ENCODE peak calls at places on chromosomes 16 and 17, in seven cellular contexts. J is fibroblast of the aortic adventitia; R is cardiac fibroblast; A is CD8-positive, alpha-beta T cell; F is kidney epithelial cell; S is lung; W is endodermal cell. I is an unnamed sample.

GRCh38 chr16:58511933-58512815 is 3.1 kb upstream of the SETD6 start:
- DNase-seq in J (peak), R (peak), A (peak), F (no peak), S (peak), W (peak), I (peak)

GRCh38 chr16:51573191-51573590 is 422.1 kb upstream of the SALL1 start:
- DNase-seq in J (no peak), R (no peak), A (no peak), F (no peak), S (no peak), W (no peak), I (no peak)

GRCh38 chr16:52861614-52862022 is 191.1 kb downstream of the CHD9NB start:
- DNase-seq in J (no peak), R (no peak), A (no peak), F (no peak), S (no peak), W (peak), I (peak)

GRCh38 chr17:47352848-47353247 is 29.1 kb downstream of the EFCAB13 start:
- DNase-seq in J (no peak), R (no peak), A (no peak), F (no peak), S (no peak), W (no peak), I (no peak)

GRCh38 chr17:78058581-78058980 is 70.0 kb downstream of the TMC6 start:
- DNase-seq in J (no peak), R (no peak), A (no peak), F (no peak), S (no peak), W (no peak), I (no peak)

GRCh38 chr16:10895053-10895946 is 18.3 kb downstream of the CIITA start:
- DNase-seq in J (peak), R (peak), A (peak), F (no peak), S (no peak), W (peak), I (peak)

GRCh38 chr16:25868966-25869365 is 177.2 kb downstream of the HS3ST4 start:
- DNase-seq in J (no peak), R (no peak), A (no peak), F (no peak), S (no peak), W (no peak), I (no peak)

GRCh38 chr16:79326549-79326948 is 274.0 kb downstream of the MAF start:
- DNase-seq in J (no peak), R (no peak), A (no peak), F (no peak), S (no peak), W (no peak), I (no peak)

GRCh38 chr17:16407911-16408588 is 7.3 kb upstream of the TRPV2 start:
- DNase-seq in J (peak), R (peak), A (no peak), F (no peak), S (peak), W (peak), I (peak)

GRCh38 chr17:42456223-42457106 is 2.2 kb upstream of the ATP6V0A1 start:
- DNase-seq in J (peak), R (peak), A (no peak), F (no peak), S (no peak), W (no peak), I (peak)

GRCh38 chr17:81291662-81292061 is 3.4 kb downstream of the SLC38A10 start:
- DNase-seq in J (peak), R (peak), A (peak), F (no peak), S (peak), W (peak), I (peak)

GRCh38 chr17:7740481-7741001 is 23.0 kb downstream of the DNAH2 start:
- DNase-seq in J (no peak), R (no peak), A (no peak), F (no peak), S (no peak), W (no peak), I (no peak)

GRCh38 chr17:65277576-65277975 is 140.4 kb downstream of the RGS9 start:
- DNase-seq in J (peak), R (peak), A (no peak), F (no peak), S (no peak), W (no peak), I (no peak)

GRCh38 chr17:61809816-61810392 is 53.4 kb downstream of the BRIP1 start:
- DNase-seq in J (peak), R (peak), A (no peak), F (no peak), S (no peak), W (no peak), I (peak)

GRCh38 chr17:12580640-12581039 is 85.0 kb upstream of the MYOCD start:
- DNase-seq in J (no peak), R (no peak), A (no peak), F (no peak), S (no peak), W (no peak), I (no peak)

GRCh38 chr16:65757064-65757463 is 609.4 kb upstream of the CDH5 start:
- DNase-seq in J (peak), R (no peak), A (no peak), F (no peak), S (no peak), W (no peak), I (no peak)

GRCh38 chr17:248337-249235 is 67.1 kb upstream of the DOC2B start:
- DNase-seq in J (no peak), R (no peak), A (no peak), F (no peak), S (no peak), W (no peak), I (no peak)

GRCh38 chr17:81323411-81323868 is 28.3 kb upstream of the SLC38A10 start:
- DNase-seq in J (no peak), R (no peak), A (no peak), F (no peak), S (no peak), W (no peak), I (peak)

GRCh38 chr16:83802135-83802534 is 5.6 kb upstream of the HSBP1 start:
- DNase-seq in J (peak), R (peak), A (no peak), F (no peak), S (no peak), W (no peak), I (peak)

GRCh38 chr16:17633146-17633966 is 162.6 kb upstream of the XYLT1 start:
- DNase-seq in J (no peak), R (peak), A (no peak), F (no peak), S (no peak), W (no peak), I (peak)

GRCh38 chr17:571224-571623 is 143.4 kb downstream of the VPS53 start:
- DNase-seq in J (no peak), R (no peak), A (no peak), F (no peak), S (no peak), W (no peak), I (no peak)

GRCh38 chr16:56355786-56356275 is 69.5 kb downstream of the AMFR start:
- DNase-seq in J (no peak), R (no peak), A (no peak), F (no peak), S (no peak), W (peak), I (no peak)

GRCh38 chr16:74183601-74184365 is 112.8 kb upstream of the PSMD7 start:
- DNase-seq in J (no peak), R (no peak), A (no peak), F (no peak), S (no peak), W (no peak), I (no peak)

GRCh38 chr16:85027968-85028637 is 508 bp downstream of the KIAA0513 start:
- DNase-seq in J (no peak), R (no peak), A (no peak), F (no peak), S (no peak), W (no peak), I (no peak)

GRCh38 chr17:29140631-29141483 is 39.3 kb downstream of the MYO18A start:
- DNase-seq in J (peak), R (no peak), A (peak), F (no peak), S (no peak), W (no peak), I (no peak)

GRCh38 chr17:28871056-28871579 is 16.3 kb downstream of the ERAL1 start:
- DNase-seq in J (no peak), R (no peak), A (peak), F (no peak), S (no peak), W (no peak), I (no peak)

GRCh38 chr16:65070831-65071230 is 51.0 kb downstream of the CDH11 start:
- DNase-seq in J (peak), R (peak), A (no peak), F (peak), S (peak), W (peak), I (peak)

GRCh38 chr16:29806096-29806579 is at the start of gene MAZ:
- DNase-seq in J (no peak), R (peak), A (peak), F (no peak), S (no peak), W (no peak), I (peak)

GRCh38 chr17:37742762-37743611 is 1.9 kb downstream of the HNF1B start:
- DNase-seq in J (no peak), R (no peak), A (no peak), F (no peak), S (no peak), W (peak), I (no peak)

GRCh38 chr16:704047-704446 is 1.6 kb downstream of the FBXL16 start:
- DNase-seq in J (no peak), R (no peak), A (no peak), F (no peak), S (no peak), W (no peak), I (no peak)

GRCh38 chr17:67602974-67603373 is 114.8 kb upstream of the NOL11 start:
- DNase-seq in J (peak), R (peak), A (peak), F (no peak), S (no peak), W (peak), I (peak)

GRCh38 chr17:15914400-15915165 is 30.3 kb upstream of the ADORA2B start:
- DNase-seq in J (peak), R (peak), A (no peak), F (no peak), S (no peak), W (no peak), I (peak)

GRCh38 chr17:39668141-39668924 is at the start of gene PNMT:
- DNase-seq in J (peak), R (peak), A (peak), F (no peak), S (peak), W (peak), I (peak)

GRCh38 chr17:4165301-4166010 is 22.5 kb downstream of the CYB5D2 start:
- DNase-seq in J (no peak), R (no peak), A (no peak), F (no peak), S (no peak), W (no peak), I (no peak)

GRCh38 chr17:50205111-50205821 is 3.8 kb upstream of the COL1A1 start:
- DNase-seq in J (peak), R (peak), A (no peak), F (no peak), S (no peak), W (no peak), I (peak)
- H3K4me3 ChIP-seq in J (peak), R (no peak), A (no peak), F (no peak), S (no peak), W (no peak), I (no peak)

GRCh38 chr17:6495450-6496115 is 51.3 kb downstream of the PIMREG start:
- DNase-seq in J (no peak), R (no peak), A (no peak), F (no peak), S (no peak), W (peak), I (no peak)
- H3K4me3 ChIP-seq in J (no peak), R (no peak), A (peak), F (no peak), S (no peak), W (peak), I (no peak)

DNA sequence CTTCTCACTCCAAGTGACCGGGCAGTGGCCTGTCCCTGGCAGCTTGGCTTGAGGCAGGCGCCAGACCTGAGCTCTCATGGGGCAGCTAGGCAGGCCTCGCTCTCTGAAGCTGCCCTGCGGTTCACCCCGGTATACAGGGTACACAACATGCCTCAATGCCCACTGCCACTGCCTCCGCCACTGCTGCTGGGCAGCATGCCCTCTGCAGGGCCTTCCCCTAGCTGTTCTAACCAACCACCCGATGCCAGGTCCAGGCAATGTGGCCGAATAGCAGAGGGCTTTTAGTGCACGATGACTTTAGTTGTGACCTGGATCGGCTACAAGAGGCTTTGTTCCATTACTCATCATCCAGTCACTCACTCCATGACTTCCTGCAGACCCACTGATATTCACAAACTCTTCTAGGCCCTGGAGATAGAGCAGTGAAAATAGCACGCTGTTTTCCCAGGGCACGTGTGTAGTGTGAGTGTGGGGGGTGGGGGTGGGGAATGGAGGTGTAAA is 19.7 kb downstream of the CDC42EP4 start:
- DNase-seq in J (peak), R (peak), A (no peak), F (peak), S (no peak), W (no peak), I (peak)
- H3K4me3 ChIP-seq in J (peak), R (peak), A (no peak), F (no peak), S (no peak), W (no peak), I (peak)

DNA sequence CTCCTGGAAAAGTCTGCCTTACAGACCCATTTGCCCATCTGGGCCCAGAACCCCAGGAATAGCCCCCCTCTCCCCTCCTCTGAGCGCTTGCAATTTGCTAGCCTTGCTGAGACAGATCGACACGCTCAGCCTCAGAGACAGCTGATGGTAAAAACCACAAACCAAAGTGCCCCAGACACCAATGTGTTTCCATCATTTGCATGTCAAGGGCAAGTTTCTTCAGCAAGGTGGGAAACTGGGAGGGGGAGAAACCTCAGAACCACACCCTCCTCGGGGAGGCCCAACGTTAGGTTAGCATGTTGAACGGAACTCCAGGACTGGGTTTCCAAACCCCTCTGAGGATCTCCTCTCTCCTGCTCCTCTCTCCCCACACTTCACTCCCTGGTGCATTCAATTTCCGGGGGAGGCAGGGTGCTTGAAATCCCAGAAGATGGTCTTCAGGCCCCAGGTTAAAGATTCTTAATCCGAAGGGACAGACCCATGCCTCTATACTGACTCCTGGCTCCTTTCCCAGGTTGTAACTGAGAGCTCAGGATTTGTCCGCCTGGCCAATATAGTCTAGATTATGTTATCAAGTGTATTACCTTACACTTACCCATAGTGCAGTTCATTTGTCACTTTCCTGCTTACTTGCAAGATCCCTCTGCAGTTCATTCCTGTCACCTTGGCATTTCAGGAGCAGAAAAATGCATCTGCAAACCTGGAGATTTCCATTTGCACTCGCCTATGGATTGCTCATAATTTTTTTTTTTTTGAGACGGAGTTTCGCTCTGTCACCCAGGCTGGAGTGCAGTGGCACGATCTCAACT is 1.3 kb upstream of the CUEDC1 start:
- DNase-seq in J (no peak), R (no peak), A (no peak), F (no peak), S (no peak), W (peak), I (no peak)
- H3K4me3 ChIP-seq in J (no peak), R (no peak), A (no peak), F (no peak), S (no peak), W (peak), I (no peak)

GRCh38 chr17:19510903-19511302 is 22.8 kb upstream of the SLC47A1 start:
- DNase-seq in J (no peak), R (no peak), A (no peak), F (no peak), S (no peak), W (no peak), I (no peak)

GRCh38 chr17:19508327-19508867 is 25.3 kb upstream of the SLC47A1 start:
- DNase-seq in J (no peak), R (no peak), A (peak), F (no peak), S (peak), W (peak), I (no peak)

GRCh38 chr17:19513897-19514488 is 19.7 kb upstream of the SLC47A1 start:
- DNase-seq in J (peak), R (peak), A (peak), F (no peak), S (peak), W (peak), I (peak)
- H3K4me3 ChIP-seq in J (no peak), R (no peak), A (no peak), F (no peak), S (no peak), W (no peak), I (no peak)

GRCh38 chr17:48559609-48560451 is 14.9 kb upstream of the HOXB2 start:
- DNase-seq in J (peak), R (no peak), A (no peak), F (no peak), S (no peak), W (peak), I (no peak)
- H3K4me3 ChIP-seq in J (peak), R (no peak), A (no peak), F (no peak), S (no peak), W (no peak), I (no peak)